ENCODE peak calls at places on chromosome 12, in five cellular contexts. W is H1, K is mesenchymal stem cell, Q is neuronal stem cell, V is trophoblast cell. B is an unnamed sample.

GRCh38 chr12:108689314-108690190 is 41.8 kb downstream of the CORO1C start:
- DNase-seq in W (no peak), K (peak; percentile 75), Q (no peak), V (no peak), B (peak; percentile 55)

GRCh38 chr12:126185025-126185424 is 1119.8 kb downstream of the AACS start:
- DNase-seq in K (no peak), V (no peak), Q (no peak), W (no peak), B (no peak)

GRCh38 chr12:68536885-68537284 is 73.8 kb upstream of the RAP1B start:
- DNase-seq in Q (no peak), V (no peak), K (no peak), W (no peak), B (no peak)

GRCh38 chr12:49950310-49951251 is at the start of gene AQP2:
- DNase-seq in K (peak; percentile 34), W (no peak), Q (no peak), V (no peak), B (no peak)

GRCh38 chr12:45468751-45469615 is 253.1 kb downstream of the ANO6 start:
- DNase-seq in K (no peak), Q (no peak), V (no peak), W (no peak), B (no peak)

GRCh38 chr12:123237646-123238329 is 4.6 kb downstream of the MTRFR start:
- DNase-seq in K (peak; percentile 68), V (peak; percentile 72), W (peak; percentile 66), Q (no peak), B (peak; percentile 64)

GRCh38 chr12:101044512-101045074 is 165.4 kb downstream of the SLC5A8 start:
- DNase-seq in K (no peak), Q (no peak), V (no peak), W (no peak), B (no peak)

GRCh38 chr12:53739285-53740129 is 12.3 kb upstream of the CALCOCO1 start:
- DNase-seq in W (no peak), K (no peak), Q (no peak), V (no peak), B (no peak)

GRCh38 chr12:15664491-15664890 is 124.7 kb downstream of the EPS8 start:
- DNase-seq in V (no peak), Q (no peak), W (no peak), K (no peak), B (peak; percentile 56)

GRCh38 chr12:9636150-9636549 is 28.4 kb upstream of the KLRB1 start:
- DNase-seq in W (no peak), Q (no peak), V (no peak), K (no peak), B (no peak)

GRCh38 chr12:76611533-76611932 is 52.0 kb upstream of the OSBPL8 start:
- DNase-seq in W (no peak), K (peak; percentile 82), V (peak; percentile 43), Q (no peak), B (peak; percentile 93)

GRCh38 chr12:80162177-80162576 is 62.8 kb downstream of the OTOGL start:
- DNase-seq in V (no peak), K (no peak), W (no peak), Q (no peak), B (no peak)

GRCh38 chr12:118840878-118841277 is 140.5 kb upstream of the SRRM4 start:
- DNase-seq in K (no peak), V (no peak), Q (no peak), W (no peak), B (no peak)

GRCh38 chr12:1104088-1104800 is 113.2 kb downstream of the ERC1 start:
- DNase-seq in K (no peak), V (no peak), Q (no peak), W (no peak), B (no peak)

GRCh38 chr12:69258655-69259054 is 19.3 kb downstream of the CPSF6 start:
- DNase-seq in V (no peak), W (no peak), Q (no peak), K (no peak), B (no peak)

GRCh38 chr12:117363953-117364486 is 2.6 kb upstream of the NOS1 start:
- DNase-seq in Q (no peak), W (no peak), V (no peak), K (no peak), B (no peak)

GRCh38 chr12:132825861-132826260 is 2.8 kb downstream of the GOLGA3 start:
- DNase-seq in V (no peak), W (no peak), K (no peak), Q (no peak), B (no peak)

GRCh38 chr12:23039834-23040233 is 414.9 kb downstream of the ETNK1 start:
- DNase-seq in K (no peak), W (no peak), V (no peak), Q (no peak), B (peak; percentile 83)

DNA sequence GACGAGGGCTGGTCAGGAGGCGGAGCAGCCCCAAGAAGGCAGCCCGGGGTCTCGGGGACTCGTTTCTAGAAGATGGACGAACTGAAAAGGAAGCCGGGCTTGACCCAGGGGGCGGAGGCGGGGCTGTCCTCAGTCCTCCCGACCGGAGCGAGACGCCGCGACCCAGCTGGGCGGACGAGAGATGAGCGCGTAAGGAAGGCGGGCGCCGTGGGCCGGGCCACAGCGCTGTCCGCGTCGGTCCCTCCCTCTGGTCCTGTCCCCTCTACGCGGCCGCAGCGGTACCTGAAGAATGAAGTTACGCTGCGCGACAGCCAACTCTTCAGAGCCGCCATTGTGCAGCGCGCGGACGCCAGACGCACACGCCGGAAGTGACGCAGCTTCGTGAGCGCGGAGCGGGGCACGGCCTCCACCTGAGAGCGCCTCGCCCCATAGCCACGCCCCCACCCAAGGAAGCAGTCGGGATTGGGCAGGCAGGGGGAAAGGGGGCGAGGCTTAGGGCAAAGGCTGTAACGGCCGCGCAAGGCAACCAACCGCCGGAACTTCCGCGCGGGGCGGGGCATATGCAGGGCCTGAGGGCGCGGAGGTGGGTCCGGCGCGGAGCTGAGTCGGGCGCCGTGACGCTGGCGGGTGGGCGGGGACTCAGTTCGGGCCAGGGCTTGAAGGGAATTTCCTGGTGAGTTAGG is at the start of gene DIABLO:
- DNase-seq in K (peak; percentile 99), Q (peak; percentile 99), W (peak; percentile 99), V (peak; percentile 100), B (peak; percentile 99)
- H4K91ac ChIP-seq in K (peak within 1 kb of the TSS; percentile 94), Q (no peak within 1 kb of the TSS), W (peak within 1 kb of the TSS; percentile 45), V (peak within 1 kb of the TSS; percentile 68), B (peak within 1 kb of the TSS; percentile 81)

GRCh38 chr12:62602445-62603060 is 135.9 kb downstream of the MON2 start:
- DNase-seq in Q (peak; percentile 91), W (peak; percentile 93), V (peak; percentile 94), K (peak; percentile 92), B (peak; percentile 90)

GRCh38 chr12:62601765-62602444 is 135.3 kb downstream of the MON2 start:
- DNase-seq in W (no peak), V (no peak), Q (no peak), K (no peak), B (no peak)

GRCh38 chr12:62603811-62604098 is 137.1 kb downstream of the MON2 start:
- DNase-seq in Q (no peak), K (no peak), W (no peak), V (no peak), B (no peak)

GRCh38 chr12:62604373-62604772 is 137.7 kb downstream of the MON2 start:
- DNase-seq in Q (no peak), K (no peak), W (no peak), V (no peak), B (no peak)

GRCh38 chr12:62603061-62603810 is 136.6 kb downstream of the MON2 start:
- DNase-seq in W (peak; percentile 84), Q (peak; percentile 82), K (peak; percentile 89), V (peak; percentile 89), B (peak; percentile 89)
- H4K91ac ChIP-seq in W (peak overlapping the region; percentile 94), Q (peak overlapping the region; percentile 98), K (peak overlapping the region; percentile 100), V (peak overlapping the region; percentile 95), B (peak overlapping the region; percentile 98)

DNA sequence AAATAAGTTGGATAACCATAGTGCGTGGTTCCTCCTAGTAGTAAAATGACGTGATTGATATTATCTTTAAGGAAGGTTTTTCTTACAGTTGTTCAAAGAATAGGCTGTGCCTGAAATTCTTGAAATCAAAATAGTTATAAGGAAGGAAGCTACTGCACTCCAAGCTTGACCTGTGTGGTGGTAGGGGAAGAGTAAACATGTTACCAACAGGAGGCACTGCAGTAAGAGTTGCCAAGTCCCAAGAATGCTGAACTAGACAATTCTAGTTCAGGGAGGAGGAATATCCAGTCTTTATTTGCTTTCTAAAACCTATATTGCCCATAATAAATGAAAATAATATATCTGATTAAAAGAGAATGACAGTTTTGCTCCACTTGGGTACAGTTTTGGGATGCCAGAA is 764.5 kb downstream of the TMTC2 start:
- DNase-seq in K (no peak), Q (no peak), W (no peak), V (no peak), B (no peak)
- H4K91ac ChIP-seq in K (no peak overlapping the region), Q (no peak overlapping the region), W (no peak overlapping the region), V (no peak overlapping the region), B (no peak overlapping the region)

GRCh38 chr12:6215932-6216494 is 15.8 kb downstream of the CD9 start:
- DNase-seq in K (peak; percentile 69), Q (no peak), W (no peak), V (peak; percentile 96), B (peak; percentile 33)
- H4K91ac ChIP-seq in K (peak overlapping the region; percentile 9), Q (no peak overlapping the region), W (peak overlapping the region; percentile 13), V (peak overlapping the region; percentile 4), B (peak overlapping the region; percentile 5)